ENCODE peak calls at places on chromosomes 13 and 19, in seven cellular contexts. G, Q, K, H, U, L and X are unnamed samples. For H3K4me1, the result is how much of the 10 kb centered on the place peaks cover.

GRCh38 chr19:57850553-57851017 is 926 bp downstream of the ZNF587 start:
- DNase-seq in G (peak), Q (peak), K (peak), H (peak), U (peak), L (no peak), X (no peak)

GRCh38 chr19:38850976-38851621 is 1.3 kb upstream of the HNRNPL start:
- DNase-seq in G (peak), Q (peak), K (no peak), H (no peak), U (peak), L (peak), X (no peak)

GRCh38 chr13:105353654-105354053 is 1181.8 kb downstream of the EFNB2 start:
- DNase-seq in G (no peak), Q (no peak), K (no peak), H (no peak), U (no peak), L (no peak), X (no peak)

GRCh38 chr13:100382787-100383186 is 205.8 kb downstream of the GGACT start:
- DNase-seq in G (no peak), Q (no peak), K (no peak), H (no peak), U (peak), L (no peak), X (no peak)

GRCh38 chr13:98910501-98910951 is 67.3 kb downstream of the DOCK9 start:
- DNase-seq in G (no peak), Q (no peak), K (peak), H (no peak), U (no peak), L (no peak), X (peak)

GRCh38 chr19:29583196-29584006 is 22.7 kb upstream of the POP4 start:
- DNase-seq in G (no peak), Q (no peak), K (peak), H (no peak), U (peak), L (no peak), X (no peak)

GRCh38 chr19:15962319-15962718 is 13.5 kb downstream of the OR10H4 start:
- DNase-seq in G (no peak), Q (no peak), K (no peak), H (peak), U (no peak), L (no peak), X (no peak)

GRCh38 chr19:51441410-51442390 is 16.6 kb downstream of the SIGLEC8 start:
- DNase-seq in G (peak), Q (no peak), K (peak), H (no peak), U (no peak), L (peak), X (peak)

GRCh38 chr13:87827479-87827878 is 156.3 kb downstream of the SLITRK5 start:
- DNase-seq in G (no peak), Q (no peak), K (peak), H (no peak), U (no peak), L (no peak), X (no peak)

GRCh38 chr19:20661150-20661819 is at the start of gene ZNF626:
- DNase-seq in G (no peak), Q (peak), K (peak), H (no peak), U (peak), L (peak), X (peak)

GRCh38 chr13:33015791-33016323 is 366 bp upstream of the KL start:
- DNase-seq in G (no peak), Q (peak), K (no peak), H (peak), U (no peak), L (no peak), X (peak)

GRCh38 chr19:30788105-30788765 is 416.1 kb downstream of the ZNF536 start:
- DNase-seq in G (no peak), Q (no peak), K (no peak), H (no peak), U (no peak), L (no peak), X (no peak)

GRCh38 chr19:29952127-29952526 is 10.1 kb downstream of the URI1 start:
- DNase-seq in G (no peak), Q (no peak), K (no peak), H (no peak), U (no peak), L (no peak), X (no peak)

GRCh38 chr19:19615086-19615485 is 3.4 kb downstream of the PBX4 start:
- DNase-seq in G (no peak), Q (no peak), K (peak), H (no peak), U (peak), L (peak), X (no peak)

GRCh38 chr19:10417598-10418280 is 2.6 kb upstream of the PDE4A start:
- DNase-seq in G (peak), Q (no peak), K (peak), H (no peak), U (peak), L (no peak), X (no peak)

GRCh38 chr13:54206601-54207000 is 1178.0 kb downstream of the OLFM4 start:
- DNase-seq in G (no peak), Q (no peak), K (no peak), H (no peak), U (no peak), L (no peak), X (no peak)

GRCh38 chr13:97914537-97914936 is 38.9 kb upstream of the IPO5 start:
- DNase-seq in G (no peak), Q (no peak), K (no peak), H (no peak), U (no peak), L (no peak), X (no peak)

GRCh38 chr19:900302-901111 is 7.2 kb downstream of the RNU6-9 start:
- DNase-seq in G (peak), Q (peak), K (peak), H (no peak), U (peak), L (no peak), X (peak)

GRCh38 chr19:6020972-6021805 is 43.2 kb upstream of the RANBP3 start:
- DNase-seq in G (no peak), Q (peak), K (peak), H (no peak), U (peak), L (no peak), X (no peak)

GRCh38 chr13:52395704-52396103 is 10.3 kb downstream of the THSD1 start:
- DNase-seq in G (no peak), Q (no peak), K (no peak), H (no peak), U (no peak), L (no peak), X (no peak)

GRCh38 chr13:112060431-112060830 is 6.5 kb upstream of the SOX1 start:
- DNase-seq in G (no peak), Q (no peak), K (no peak), H (no peak), U (peak), L (no peak), X (no peak)

GRCh38 chr19:13195678-13196077 is 45.5 kb downstream of the IER2 start:
- DNase-seq in G (peak), Q (peak), K (no peak), H (peak), U (peak), L (peak), X (no peak)

GRCh38 chr13:62375653-62376052 is 960.0 kb upstream of the PCDH20 start:
- DNase-seq in G (no peak), Q (no peak), K (no peak), H (no peak), U (no peak), L (no peak), X (no peak)

GRCh38 chr19:43469160-43469480 is 3.7 kb upstream of the LYPD3 start:
- DNase-seq in G (no peak), Q (no peak), K (no peak), H (no peak), U (peak), L (no peak), X (peak)

GRCh38 chr19:38900220-38900629 is 456 bp downstream of the NFKBIB start:
- DNase-seq in G (no peak), Q (no peak), K (no peak), H (no peak), U (peak), L (no peak), X (no peak)

GRCh38 chr13:39415403-39415802 is 187.6 kb downstream of the LHFPL6 start:
- DNase-seq in G (peak), Q (no peak), K (peak), H (peak), U (peak), L (no peak), X (no peak)

GRCh38 chr19:2049741-2050348 is 1.2 kb downstream of the MKNK2 start:
- DNase-seq in G (peak), Q (peak), K (peak), H (peak), U (peak), L (peak), X (peak)

GRCh38 chr19:2050349-2050990 is 574 bp downstream of the MKNK2 start:
- DNase-seq in G (peak), Q (peak), K (no peak), H (no peak), U (peak), L (no peak), X (no peak)

GRCh38 chr19:2050991-2051770 is at the start of gene MKNK2:
- DNase-seq in G (peak), Q (peak), K (peak), H (peak), U (peak), L (peak), X (peak)

GRCh38 chr19:2053601-2054389 is 2.8 kb upstream of the MKNK2 start:
- DNase-seq in G (no peak), Q (no peak), K (no peak), H (no peak), U (peak), L (no peak), X (no peak)

DNA sequence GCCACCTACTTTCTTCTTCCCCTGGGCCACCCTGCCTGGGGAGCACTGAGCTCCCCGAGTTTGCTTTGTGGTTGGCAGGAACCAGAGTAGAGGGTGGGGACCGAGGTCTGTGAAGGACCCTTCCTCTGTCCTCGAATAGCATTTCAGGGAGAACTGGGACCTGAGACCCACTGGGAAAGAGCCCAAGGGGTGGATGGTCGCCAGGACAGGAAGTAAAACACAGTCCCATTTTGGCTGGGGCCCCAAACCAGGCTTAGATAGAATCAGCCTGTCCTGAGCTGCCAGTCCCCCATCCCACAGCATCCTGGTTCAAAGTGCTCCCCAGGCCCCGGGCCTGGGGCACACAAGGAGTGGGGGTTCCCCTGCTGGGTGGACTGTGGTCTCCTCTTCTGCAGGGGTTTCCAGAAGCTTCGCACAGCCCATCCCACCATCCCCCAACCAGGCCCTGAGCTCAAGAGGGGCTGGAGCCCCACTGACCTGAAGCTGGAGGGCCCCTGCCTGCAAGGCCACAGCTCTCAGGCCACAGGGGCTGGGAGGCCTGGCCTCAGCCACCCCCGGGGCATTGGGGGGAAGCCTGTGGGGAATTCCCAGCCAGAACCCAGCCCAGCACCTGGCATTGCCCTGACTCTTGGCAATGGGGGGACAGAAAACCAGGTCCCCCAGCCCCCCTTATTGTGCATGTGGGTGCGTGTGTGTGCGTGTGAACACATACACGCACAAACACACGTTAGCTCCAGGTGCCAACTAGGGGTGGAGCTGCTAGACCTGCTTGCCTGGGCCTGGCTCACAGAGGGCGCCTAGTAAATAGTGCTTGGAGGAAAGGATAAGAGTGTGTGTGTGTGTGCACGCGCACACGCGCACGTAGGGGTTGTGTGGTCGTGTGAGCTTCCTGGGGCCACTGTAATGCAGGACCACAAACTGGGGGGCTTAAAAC is 994 bp upstream of the MKNK2 start:
- DNase-seq in G (peak), Q (no peak), K (no peak), H (no peak), U (peak), L (peak), X (peak)
- H3K4me1 ChIP-seq in G (half or more), Q (half or more), K (under half), H (under half), U (under half), L (half or more), X (under half)

GRCh38 chr19:3897936-3898335 is 17.5 kb downstream of the ATCAY start:
- DNase-seq in G (no peak), Q (no peak), K (no peak), H (no peak), U (no peak), L (no peak), X (no peak)

GRCh38 chr19:3895788-3896187 is 15.3 kb downstream of the ATCAY start:
- DNase-seq in G (no peak), Q (no peak), K (no peak), H (no peak), U (no peak), L (no peak), X (no peak)

GRCh38 chr19:3890590-3890989 is 10.1 kb downstream of the ATCAY start:
- DNase-seq in G (no peak), Q (no peak), K (no peak), H (no peak), U (peak), L (no peak), X (no peak)

GRCh38 chr19:3898426-3898825 is 17.9 kb downstream of the ATCAY start:
- DNase-seq in G (no peak), Q (no peak), K (no peak), H (no peak), U (no peak), L (no peak), X (no peak)

GRCh38 chr19:3893509-3894179 is 13.2 kb downstream of the ATCAY start:
- DNase-seq in G (no peak), Q (no peak), K (no peak), H (no peak), U (peak), L (no peak), X (no peak)
- H3K4me1 ChIP-seq in G (under half), Q (under half), K (under half), H (under half), U (under half), L (under half), X (under half)

GRCh38 chr19:41528106-41528505 is 47.9 kb upstream of the CEACAM21 start:
- DNase-seq in G (no peak), Q (no peak), K (no peak), H (no peak), U (no peak), L (no peak), X (no peak)
- H3K4me1 ChIP-seq in G (under half), Q (under half), K (under half), H (under half), U (under half), L (under half), X (under half)

GRCh38 chr19:18477042-18477760 is 39.3 kb upstream of the ISYNA1 start:
- DNase-seq in G (no peak), Q (no peak), K (no peak), H (no peak), U (peak), L (peak), X (no peak)
- H3K4me1 ChIP-seq in G (under half), Q (under half), K (under half), H (under half), U (under half), L (half or more), X (under half)

GRCh38 chr19:48635263-48635965 is 1.8 kb downstream of the DBP start:
- DNase-seq in G (peak), Q (peak), K (peak), H (peak), U (peak), L (peak), X (peak)
- H3K4me1 ChIP-seq in G (under half), Q (under half), K (under half), H (under half), U (half or more), L (under half), X (under half)

GRCh38 chr19:4979211-4979807 is 10.4 kb downstream of the KDM4B start:
- DNase-seq in G (no peak), Q (no peak), K (no peak), H (no peak), U (peak), L (no peak), X (no peak)
- H3K4me1 ChIP-seq in G (under half), Q (under half), K (under half), H (under half), U (under half), L (under half), X (under half)